ENCODE peak calls at places on chromosomes 5 and 9, in six cellular contexts. P, X, B, M, A and N are unnamed samples.

GRCh38 chr5:124741711-124742496 is 4.5 kb downstream of the ZNF608 start:
- DNase-seq in P (peak; percentile 50), A (no peak), M (no peak), X (no peak), B (no peak), N (no peak)

GRCh38 chr9:121963542-121963995 is 129.5 kb downstream of the TTLL11 start:
- DNase-seq in P (no peak), B (no peak), X (no peak), M (no peak), A (no peak), N (no peak)

GRCh38 chr5:180787711-180788431 is 14.7 kb downstream of the MGAT1 start:
- DNase-seq in B (no peak), P (no peak), M (no peak), A (no peak), X (no peak), N (no peak)

GRCh38 chr5:135582099-135582781 is 3.4 kb upstream of the CXCL14 start:
- DNase-seq in P (no peak), A (no peak), M (no peak), X (no peak), B (no peak), N (no peak)

GRCh38 chr9:77956555-77956954 is 75.1 kb downstream of the GNAQ start:
- DNase-seq in B (no peak), P (no peak), M (no peak), A (no peak), X (no peak), N (no peak)

GRCh38 chr9:77752566-77752965 is 104.4 kb upstream of the GNA14 start:
- DNase-seq in A (no peak), M (peak; percentile 92), P (no peak), X (no peak), B (no peak), N (no peak)

GRCh38 chr9:107425110-107426025 is 64.2 kb downstream of the KLF4 start:
- DNase-seq in A (peak; percentile 70), M (peak; percentile 21), X (peak; percentile 78), B (peak; percentile 73), P (no peak), N (peak; percentile 75)

GRCh38 chr5:93604119-93604963 is 21.3 kb downstream of the NR2F1 start:
- DNase-seq in M (no peak), P (no peak), A (no peak), B (no peak), X (no peak), N (no peak)

GRCh38 chr9:118326326-118326725 is 622.1 kb downstream of the TLR4 start:
- DNase-seq in X (no peak), P (no peak), B (no peak), A (no peak), M (no peak), N (no peak)

GRCh38 chr5:172579403-172579990 is 61.6 kb upstream of the NEURL1B start:
- DNase-seq in M (no peak), X (no peak), P (no peak), A (no peak), B (no peak), N (no peak)

GRCh38 chr5:40428129-40428528 is 251.6 kb upstream of the PTGER4 start:
- DNase-seq in B (no peak), X (no peak), A (no peak), M (no peak), P (no peak), N (no peak)

GRCh38 chr5:147413266-147413665 is 96.6 kb downstream of the DPYSL3 start:
- DNase-seq in X (no peak), A (no peak), P (no peak), M (no peak), B (no peak), N (no peak)

GRCh38 chr9:87095961-87096360 is 148.7 kb upstream of the GAS1 start:
- DNase-seq in M (no peak), P (no peak), X (no peak), A (no peak), B (no peak), N (no peak)

GRCh38 chr5:120217001-120217400 is 247.1 kb upstream of the PRR16 start:
- DNase-seq in M (no peak), A (no peak), P (no peak), X (no peak), B (no peak), N (no peak)

GRCh38 chr5:62460578-62460983 is 48.0 kb downstream of the IPO11 start:
- DNase-seq in M (no peak), B (peak; percentile 3), P (no peak), A (no peak), X (no peak), N (no peak)

GRCh38 chr9:7209990-7210389 is 452.2 kb downstream of the KDM4C start:
- DNase-seq in M (no peak), A (no peak), X (no peak), B (no peak), P (no peak), N (no peak)

GRCh38 chr5:147639303-147639702 is 129.4 kb upstream of the DPYSL3 start:
- DNase-seq in B (no peak), A (no peak), P (no peak), M (no peak), X (no peak), N (no peak)

GRCh38 chr5:154191467-154192261 is 1.1 kb downstream of the GALNT10 start:
- DNase-seq in A (no peak), B (no peak), X (no peak), M (no peak), P (no peak), N (no peak)

GRCh38 chr5:154189256-154189818 is 1.2 kb upstream of the GALNT10 start:
- DNase-seq in A (no peak), M (no peak), X (no peak), P (no peak), B (peak; percentile 11), N (no peak)

GRCh38 chr5:154193176-154193575 is 2.6 kb downstream of the GALNT10 start:
- DNase-seq in M (no peak), X (no peak), B (no peak), A (no peak), P (no peak), N (no peak)

GRCh38 chr5:154189819-154190651 is 498 bp upstream of the GALNT10 start:
- DNase-seq in A (peak; percentile 88), B (peak; percentile 88), M (no peak), X (peak; percentile 67), P (peak; percentile 84), N (peak; percentile 85)

DNA sequence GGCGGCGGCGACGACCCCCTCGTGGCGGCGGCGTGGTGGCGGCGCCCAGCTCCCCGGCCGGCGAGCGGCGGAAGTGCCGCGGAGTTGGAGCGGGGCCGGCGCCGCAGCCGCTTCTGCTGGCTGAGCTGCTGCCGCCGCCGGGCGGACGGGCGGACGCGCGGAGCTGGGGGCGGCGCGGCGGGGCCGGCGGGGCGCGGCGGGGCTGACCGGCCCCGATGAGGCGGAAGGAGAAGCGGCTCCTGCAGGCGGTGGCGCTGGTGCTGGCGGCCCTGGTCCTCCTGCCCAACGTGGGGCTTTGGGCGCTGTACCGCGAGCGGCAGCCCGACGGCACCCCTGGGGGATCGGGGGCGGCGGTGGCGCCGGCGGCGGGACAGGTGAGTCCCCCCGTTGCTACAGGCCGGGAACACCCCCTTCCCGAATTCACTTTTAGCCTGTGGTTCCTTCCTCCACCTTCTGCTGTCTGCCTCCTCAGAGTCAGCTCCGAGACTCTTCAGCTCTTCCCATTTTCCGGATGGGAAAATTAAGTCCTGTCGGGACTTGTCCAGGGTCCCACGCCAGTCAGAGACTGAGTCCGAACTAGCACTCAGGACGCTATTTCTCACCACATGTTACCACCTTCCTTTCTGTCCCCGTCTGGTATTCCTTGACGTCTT is at the start of gene GALNT10:
- DNase-seq in A (peak; percentile 79), X (no peak), B (peak; percentile 83), M (no peak), P (peak; percentile 63), N (peak; percentile 77)
- TF ChIP-seq CTCF in A (no peak), X (no peak), B (no peak), M (no peak), P (no peak), N (no peak)

GRCh38 chr9:20684865-20685696 is 1.0 kb downstream of the FOCAD start:
- DNase-seq in X (no peak), B (no peak), M (peak; percentile 58), A (no peak), P (no peak), N (no peak)

GRCh38 chr9:20685769-20686168 is 1.7 kb downstream of the FOCAD start:
- DNase-seq in A (no peak), P (no peak), M (no peak), X (no peak), B (no peak), N (no peak)

GRCh38 chr9:20684035-20684864 is at the start of gene FOCAD:
- DNase-seq in A (peak; percentile 96), M (peak; percentile 69), B (peak; percentile 98), P (peak; percentile 77), X (peak; percentile 89), N (peak; percentile 97)

GRCh38 chr9:20683351-20684034 is 566 bp upstream of the FOCAD start:
- DNase-seq in P (no peak), X (peak; percentile 8), B (no peak), A (peak; percentile 52), M (peak; percentile 45), N (no peak)

DNA sequence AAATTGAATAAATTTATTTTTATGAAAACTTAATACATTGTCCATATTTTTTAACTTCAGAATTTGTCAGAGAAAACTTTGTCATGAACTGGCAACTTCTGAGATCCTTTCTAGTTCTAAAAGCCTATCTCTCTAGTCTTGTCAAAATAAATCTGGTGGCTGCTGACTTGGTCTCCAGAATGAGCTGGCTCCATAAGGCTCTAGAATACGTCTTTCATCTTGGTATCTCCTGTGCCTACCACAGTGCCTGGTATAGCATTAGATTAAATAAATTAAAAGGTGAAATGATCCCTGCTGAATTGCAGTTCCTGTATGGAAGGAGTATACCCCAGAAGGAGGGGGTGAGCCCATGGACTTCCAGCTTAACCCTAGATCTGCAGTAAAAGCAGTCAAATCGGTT is 2.6 kb upstream of the FOCAD start:
- DNase-seq in B (no peak), A (no peak), X (no peak), M (no peak), P (no peak), N (no peak)
- TF ChIP-seq CTCF in B (no peak), A (no peak), X (no peak), M (no peak), P (no peak), N (no peak)

DNA sequence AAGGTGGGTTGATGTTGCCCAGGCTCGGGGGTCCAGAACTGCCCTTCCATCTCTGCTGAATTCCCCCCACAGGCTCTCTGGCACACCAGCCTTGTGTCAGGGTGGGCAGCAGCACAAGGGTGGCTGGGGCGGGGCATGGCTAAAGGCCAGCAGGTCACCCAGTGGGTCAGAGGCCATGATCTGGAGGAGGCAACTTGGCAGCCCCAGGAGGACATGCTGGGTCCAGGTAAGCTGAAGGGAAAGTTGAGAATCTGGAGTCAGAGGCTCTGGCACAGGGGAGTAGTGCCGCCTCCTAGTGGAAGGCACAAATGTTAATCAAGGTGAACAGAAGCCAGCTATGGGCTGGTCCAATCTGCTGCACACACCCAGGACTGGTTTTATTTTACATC is 6.2 kb downstream of the TMEM8B start:
- DNase-seq in P (no peak), A (no peak), B (no peak), M (no peak), X (no peak), N (no peak)
- TF ChIP-seq CTCF in P (peak; percentile 22), A (no peak), B (peak; percentile 44), M (peak; percentile 26), X (peak; percentile 42), N (peak; percentile 46)

DNA sequence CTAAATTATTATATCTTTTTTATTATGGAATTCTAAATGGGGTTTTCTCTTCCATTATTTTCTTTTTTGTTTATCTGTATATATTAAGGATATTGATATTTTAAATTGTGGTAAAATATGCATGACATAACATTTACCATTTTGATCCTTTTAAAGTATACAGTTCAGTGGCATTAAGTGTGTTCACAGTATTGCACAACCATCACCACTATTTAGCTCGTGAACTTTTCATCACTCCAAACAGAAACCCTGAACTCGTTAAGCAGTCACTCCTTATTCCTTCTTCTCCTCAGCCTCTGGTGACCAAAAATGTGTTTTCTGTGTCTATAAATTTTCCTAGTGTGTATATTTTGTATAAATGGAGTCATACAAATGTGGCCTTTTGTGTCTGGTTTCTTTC is 188.2 kb downstream of the CCDC171 start:
- DNase-seq in X (no peak), P (no peak), A (no peak), M (no peak), B (no peak), N (no peak)
- TF ChIP-seq CTCF in X (no peak), P (no peak), A (no peak), M (no peak), B (no peak), N (no peak)